ENCODE peak calls at places on chromosomes 13 and 19, in ten cellular contexts. M is transverse colon, Q is adrenal gland, Z is small intestine, P is WTC11, J is anterior cingulate cortex, T is NCI-H2081, K is GM12891, O is cardiac fibroblast, F is AG10803. I is an unnamed sample.

GRCh38 chr13:75395056-75395455 is 86.9 kb downstream of the TBC1D4 start:
- DNase-seq in M (no peak), Q (no peak), Z (peak), P (no peak), J (no peak), T (no peak), K (no peak), O (no peak), F (no peak), I (no peak)

GRCh38 chr19:16470911-16471811 is 609 bp downstream of the EPS15L1 start:
- DNase-seq in M (peak), Q (no peak), Z (peak), P (no peak), J (no peak), T (no peak), K (no peak), O (peak), F (peak), I (peak)

GRCh38 chr13:70249332-70250064 is 141.2 kb upstream of the KLHL1 start:
- DNase-seq in M (no peak), Q (no peak), Z (peak), P (no peak), J (no peak), T (no peak), K (no peak), O (peak), F (no peak), I (no peak)

GRCh38 chr19:1241417-1242095 is at the start of gene ATP5F1D:
- DNase-seq in M (peak), Q (peak), Z (peak), P (peak), J (peak), T (peak), K (peak), O (peak), F (peak), I (peak)

GRCh38 chr13:31951215-31951678 is 80.3 kb upstream of the FRY start:
- DNase-seq in M (peak), Q (no peak), Z (peak), P (no peak), J (peak), T (no peak), K (peak), O (no peak), F (peak), I (peak)

GRCh38 chr19:3073159-3073563 is 10.9 kb upstream of the TLE5 start:
- DNase-seq in M (peak), Q (no peak), Z (peak), P (no peak), J (no peak), T (peak), K (no peak), O (peak), F (peak), I (peak)

GRCh38 chr19:18220632-18221275 is 5.5 kb downstream of the PDE4C start:
- DNase-seq in M (no peak), Q (no peak), Z (no peak), P (peak), J (no peak), T (no peak), K (no peak), O (no peak), F (no peak), I (no peak)

GRCh38 chr13:110477711-110478245 is 83.7 kb downstream of the RAB20 start:
- DNase-seq in M (no peak), Q (no peak), Z (no peak), P (no peak), J (no peak), T (no peak), K (no peak), O (no peak), F (no peak), I (no peak)

GRCh38 chr19:29014857-29015436 is 198.0 kb downstream of the UQCRFS1 start:
- DNase-seq in M (no peak), Q (no peak), Z (no peak), P (no peak), J (no peak), T (no peak), K (no peak), O (no peak), F (peak), I (no peak)

GRCh38 chr13:21319869-21320641 is 139.0 kb downstream of the ZDHHC20 start:
- DNase-seq in M (no peak), Q (no peak), Z (no peak), P (no peak), J (no peak), T (no peak), K (no peak), O (no peak), F (no peak), I (no peak)

I was measured in MG63.